ENCODE peak calls at places on chromosomes 4 and X, in four cellular contexts. O is GM12878, G is SK-N-SH, F is H1. D is an unnamed sample. For H3K4me1, the result is how much of the 10 kb centered on the place peaks cover.

GRCh38 chr4:151049430-151049884 is 34.4 kb upstream of the LRBA start:
- DNase-seq in O (no peak), G (no peak), F (peak), D (peak)

GRCh38 chr4:15544196-15544730 is 74.6 kb downstream of the CC2D2A start:
- DNase-seq in O (no peak), G (no peak), F (no peak), D (no peak)

GRCh38 chr4:67549123-67549522 is 3.8 kb upstream of the CENPC start:
- DNase-seq in O (no peak), G (peak), F (no peak), D (no peak)

GRCh38 chrX:145524931-145525330 is 277.6 kb downstream of the SPANXN1 start:
- DNase-seq in G (no peak), F (no peak), O (no peak), D (no peak)

GRCh38 chr4:77007358-77008230 is 58.0 kb downstream of the SEPTIN11 start:
- DNase-seq in F (no peak), G (no peak), O (no peak), D (no peak)

GRCh38 chr4:106316773-106317409 is 541 bp downstream of the AIMP1 start:
- DNase-seq in G (peak), O (no peak), F (no peak), D (no peak)

GRCh38 chrX:36898301-36898700 is 109.9 kb upstream of the FAM47C start:
- DNase-seq in F (no peak), G (peak), O (no peak), D (peak)

GRCh38 chr4:56641494-56642051 is 39.5 kb downstream of the HOPX start:
- DNase-seq in G (no peak), O (no peak), F (no peak), D (no peak)

GRCh38 chr4:102620697-102621497 is 119.7 kb downstream of the NFKB1 start:
- DNase-seq in O (no peak), F (no peak), G (peak), D (no peak)

GRCh38 chrX:54288277-54288676 is 69.6 kb downstream of the WNK3 start:
- DNase-seq in O (no peak), F (no peak), G (no peak), D (no peak)

GRCh38 chr4:122784261-122784660 is 42.4 kb upstream of the FGF2 start:
- DNase-seq in F (no peak), G (no peak), O (no peak), D (no peak)

GRCh38 chrX:21972721-21973120 is 32.2 kb downstream of the SMS start:
- DNase-seq in F (no peak), O (no peak), G (no peak), D (no peak)

DNA sequence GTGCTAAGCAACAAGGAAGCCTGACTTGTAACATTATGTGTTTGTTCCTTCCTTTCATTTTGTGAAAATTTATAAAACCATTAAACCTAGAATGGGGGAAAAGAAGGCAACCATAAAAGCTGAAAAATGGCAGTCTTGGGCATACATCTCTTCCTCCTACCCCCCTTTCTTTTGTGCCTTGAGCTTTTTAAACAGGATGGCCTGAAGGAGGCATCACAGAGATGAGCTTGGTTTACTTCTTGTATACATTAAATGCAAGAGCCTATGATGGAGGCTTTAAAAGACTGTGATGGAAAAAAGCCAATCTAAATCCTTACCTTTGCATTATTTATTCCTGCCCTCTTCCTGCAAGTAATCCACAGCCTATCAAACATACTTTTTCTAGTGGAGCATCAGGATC is 36.2 kb upstream of the ADH7 start:
- DNase-seq in G (no peak), F (no peak), O (no peak), D (no peak)
- H3K9ac ChIP-seq in G (no peak), F (no peak), O (no peak), D (no peak)

GRCh38 chr4:186128842-186129241 is 24.3 kb downstream of the FAM149A start:
- DNase-seq in F (no peak), G (no peak), O (no peak), D (no peak)

GRCh38 chr4:186137193-186137792 is 32.8 kb downstream of the FAM149A start:
- DNase-seq in O (no peak), F (no peak), G (peak), D (no peak)

GRCh38 chr4:186132577-186133277 is 28.2 kb downstream of the FAM149A start:
- DNase-seq in F (no peak), G (no peak), O (no peak), D (peak)

GRCh38 chr4:186131935-186132334 is 27.4 kb downstream of the FAM149A start:
- DNase-seq in O (no peak), G (no peak), F (no peak), D (no peak)

DNA sequence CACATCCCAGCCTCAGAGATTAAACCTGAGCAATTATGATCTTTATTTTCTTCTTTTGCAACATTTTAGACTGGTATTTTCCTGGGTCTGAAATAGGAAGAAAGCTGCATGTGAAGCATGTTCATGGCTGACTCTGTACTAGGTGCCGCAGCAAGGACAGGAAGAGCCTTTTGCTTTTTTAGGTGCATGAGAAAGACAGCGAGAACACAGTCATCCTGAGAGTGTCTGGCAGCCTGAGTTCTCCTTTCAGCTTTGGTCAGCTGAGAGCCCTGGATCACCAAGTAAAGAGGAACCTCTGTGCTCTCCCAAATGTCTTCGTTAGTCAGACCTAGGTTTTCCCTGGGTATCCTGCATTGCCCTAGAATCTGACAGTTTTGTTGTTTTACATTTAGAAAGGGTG is 29.8 kb downstream of the FAM149A start:
- DNase-seq in G (no peak), F (no peak), O (peak), D (no peak)
- TF ChIP-seq YY1 in G (no peak), F (no peak), O (peak), D (no peak)

GRCh38 chrX:24350217-24350616 is 10.2 kb upstream of the SUPT20HL1 start:
- DNase-seq in G (no peak), F (no peak), O (no peak), D (no peak)
- H3K4me1 ChIP-seq in G (under half), F (under half), O (under half), D (under half)

DNA sequence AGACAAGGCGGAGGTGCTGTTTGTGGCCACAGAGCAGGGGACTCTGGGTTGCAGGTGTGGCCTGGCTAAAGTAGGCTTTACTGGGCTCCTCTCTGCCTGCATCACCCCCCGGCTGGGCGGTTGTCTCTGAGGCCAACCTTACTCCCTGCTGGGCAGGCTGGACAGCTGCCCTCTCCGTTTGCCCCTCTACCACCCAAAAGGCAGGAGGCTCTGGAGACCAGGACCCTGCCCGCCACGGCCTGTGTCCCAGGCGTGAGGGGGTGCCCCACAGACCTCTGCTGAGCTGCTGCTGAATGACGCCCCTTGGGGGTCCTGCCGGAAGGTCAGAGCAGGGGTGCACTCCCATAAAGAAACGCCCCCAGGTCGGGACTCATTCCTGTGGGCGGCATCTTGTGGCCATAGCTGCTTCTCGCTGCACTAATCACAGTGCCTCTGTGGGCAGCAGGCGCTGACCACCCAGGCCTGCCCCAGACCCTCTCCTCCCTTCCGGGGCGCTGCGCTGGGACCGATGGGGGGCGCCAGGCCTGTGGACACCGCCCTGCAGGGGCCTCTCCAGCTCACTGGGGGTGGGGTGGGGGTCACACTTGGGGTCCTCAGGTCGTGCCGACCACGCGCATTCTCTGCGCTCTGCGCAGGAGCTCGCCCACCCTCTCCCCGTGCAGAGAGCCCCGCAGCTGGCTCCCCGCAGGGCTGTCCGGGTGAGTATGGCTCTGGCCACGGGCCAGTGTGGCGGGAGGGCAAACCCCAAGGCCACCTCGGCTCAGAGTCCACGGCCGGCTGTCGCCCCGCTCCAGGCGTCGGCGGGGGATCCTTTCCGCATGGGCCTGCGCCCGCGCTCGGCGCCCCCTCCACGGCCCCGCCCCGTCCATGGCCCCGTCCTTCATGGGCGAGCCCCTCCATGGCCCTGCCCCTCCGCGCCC is 920 bp downstream of the HTT-AS start:
- DNase-seq in O (no peak), F (no peak), G (peak), D (no peak)
- H3K9ac ChIP-seq in O (peak), F (peak), G (peak), D (peak)

GRCh38 chr4:75289843-75290616 is 224.2 kb downstream of the RCHY1 start:
- DNase-seq in O (peak), G (no peak), F (peak), D (peak)
- TF ChIP-seq YY1 in O (no peak), G (no peak), F (no peak), D (no peak)

GRCh38 chr4:2867758-2868491 is 24.3 kb downstream of the ADD1 start:
- DNase-seq in G (peak), F (no peak), O (no peak), D (no peak)
- H3K4me1 ChIP-seq in G (under half), F (under half), O (under half), D (under half)

DNA sequence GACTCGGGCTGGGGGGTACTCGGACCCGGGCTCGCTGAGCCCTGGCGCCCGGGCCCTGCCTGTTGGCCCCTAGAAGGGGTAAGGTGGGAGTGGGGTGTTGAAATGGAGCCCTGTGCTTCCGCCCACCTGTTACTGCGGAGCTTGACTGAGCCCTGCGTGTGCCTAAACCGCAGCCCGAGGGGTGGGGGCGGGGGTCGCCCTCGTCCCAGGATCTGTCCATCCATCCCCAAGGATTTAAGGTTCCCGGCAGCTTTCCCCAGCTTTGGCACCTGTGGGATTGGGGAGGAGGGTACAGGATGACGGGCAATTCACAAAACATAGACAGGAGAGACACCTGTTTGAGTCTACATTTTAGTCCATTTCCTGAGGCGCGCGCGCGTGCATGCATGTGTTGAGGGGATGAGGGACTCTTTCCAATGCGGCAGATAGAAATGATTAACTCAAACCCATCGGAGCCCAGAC is 779 bp downstream of the GABRQ start:
- DNase-seq in O (no peak), G (no peak), F (peak), D (no peak)
- H3K9ac ChIP-seq in O (no peak), G (no peak), F (no peak), D (peak)